ENCODE peak calls at places on chromosomes 5 and 9, in seven cellular contexts. J, T, U, K, D, C and F are unnamed samples.

GRCh38 chr5:172714491-172715420 is 56.2 kb downstream of the DUSP1 start:
- DNase-seq in J (peak), T (peak), U (peak), K (peak), D (peak), C (peak), F (peak)

GRCh38 chr9:79236466-79236865 is 335.3 kb upstream of the TLE4 start:
- DNase-seq in J (no peak), T (no peak), U (no peak), K (no peak), D (no peak), C (no peak), F (no peak)

GRCh38 chr9:21970001-21970799 is 24.0 kb downstream of the CDKN2A start:
- DNase-seq in J (no peak), T (no peak), U (no peak), K (no peak), D (no peak), C (no peak), F (no peak)

GRCh38 chr5:34866989-34867471 is 28.1 kb downstream of the TTC23L start:
- DNase-seq in J (no peak), T (no peak), U (no peak), K (peak), D (no peak), C (no peak), F (peak)

GRCh38 chr5:110346893-110347358 is 379.5 kb downstream of the TMEM232 start:
- DNase-seq in J (no peak), T (peak), U (no peak), K (no peak), D (no peak), C (no peak), F (no peak)

GRCh38 chr5:81214848-81215247 is 18.3 kb upstream of the CKMT2 start:
- DNase-seq in J (no peak), T (no peak), U (no peak), K (no peak), D (no peak), C (no peak), F (no peak)

GRCh38 chr9:786405-786804 is 55.1 kb upstream of the DMRT1 start:
- DNase-seq in J (no peak), T (no peak), U (no peak), K (no peak), D (no peak), C (no peak), F (no peak)

GRCh38 chr9:113463418-113464285 is at the start of gene RGS3:
- DNase-seq in J (peak), T (peak), U (no peak), K (peak), D (no peak), C (no peak), F (no peak)

GRCh38 chr9:84315278-84315877 is 25.2 kb downstream of the SLC28A3 start:
- DNase-seq in J (peak), T (peak), U (no peak), K (peak), D (no peak), C (peak), F (peak)

GRCh38 chr5:143130891-143131290 is 272.6 kb downstream of the NR3C1 start:
- DNase-seq in J (no peak), T (no peak), U (no peak), K (no peak), D (no peak), C (no peak), F (no peak)

GRCh38 chr9:108478871-108479332 is 376.9 kb downstream of the ACTL7B start:
- DNase-seq in J (peak), T (no peak), U (no peak), K (no peak), D (no peak), C (no peak), F (no peak)

GRCh38 chr5:77631166-77631582 is 7.3 kb downstream of the OTP start:
- DNase-seq in J (no peak), T (no peak), U (no peak), K (no peak), D (no peak), C (no peak), F (no peak)

GRCh38 chr9:137759649-137760321 is 117.8 kb upstream of the CACNA1B start:
- DNase-seq in J (no peak), T (no peak), U (no peak), K (peak), D (no peak), C (no peak), F (no peak)

GRCh38 chr9:2101524-2101923 is 86.4 kb downstream of the SMARCA2 start:
- DNase-seq in J (no peak), T (no peak), U (no peak), K (no peak), D (no peak), C (no peak), F (no peak)

GRCh38 chr5:95731571-95732554 is 727 bp downstream of the RHOBTB3 start:
- DNase-seq in J (peak), T (peak), U (peak), K (peak), D (no peak), C (peak), F (peak)
- TF ChIP-seq POLR2A in J (peak), T (peak), U (no peak), K (no peak), D (no peak), C (peak), F (peak)

DNA sequence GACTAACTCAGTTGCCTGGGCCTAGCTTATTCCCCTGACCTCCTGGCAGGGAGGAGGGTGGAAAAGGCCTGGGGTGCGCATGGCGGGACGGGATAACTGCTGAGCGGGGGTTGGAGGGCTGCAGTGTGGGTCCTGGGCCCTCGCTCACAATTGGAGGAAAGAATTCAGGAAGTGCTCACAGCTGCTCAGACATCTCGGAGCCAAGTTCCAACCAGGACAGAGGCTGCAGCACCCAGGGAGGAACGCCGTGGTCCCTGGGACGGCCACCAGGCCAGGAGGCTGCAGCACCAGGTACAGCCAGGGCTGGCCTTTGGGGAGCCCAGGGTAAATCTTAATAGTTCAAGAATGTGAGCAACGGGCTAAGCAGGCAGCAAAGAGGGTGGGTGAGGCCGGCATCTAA is at the start of gene SPAAR:
- DNase-seq in J (no peak), T (no peak), U (no peak), K (no peak), D (no peak), C (no peak), F (no peak)
- TF ChIP-seq POLR2A in J (no peak), T (no peak), U (no peak), K (no peak), D (no peak), C (no peak), F (no peak)

GRCh38 chr5:126594077-126594476 is 942 bp downstream of the ALDH7A1 start:
- DNase-seq in J (no peak), T (no peak), U (no peak), K (no peak), D (no peak), C (no peak), F (no peak)

GRCh38 chr5:126595486-126596083 is 566 bp upstream of the ALDH7A1 start:
- DNase-seq in J (no peak), T (no peak), U (no peak), K (no peak), D (no peak), C (no peak), F (no peak)

GRCh38 chr5:126591549-126591948 is 3.5 kb downstream of the ALDH7A1 start:
- DNase-seq in J (no peak), T (no peak), U (no peak), K (no peak), D (no peak), C (no peak), F (no peak)

GRCh38 chr5:126597156-126597555 is 2.1 kb upstream of the ALDH7A1 start:
- DNase-seq in J (peak), T (no peak), U (no peak), K (no peak), D (no peak), C (no peak), F (no peak)

GRCh38 chr5:126594676-126595485 is at the start of gene ALDH7A1:
- DNase-seq in J (peak), T (peak), U (peak), K (peak), D (peak), C (peak), F (peak)
- TF ChIP-seq POLR2A in J (peak), T (peak), U (no peak), K (peak), D (no peak), C (peak), F (no peak)

GRCh38 chr5:111946556-111946955 is 189.6 kb upstream of the NREP start:
- DNase-seq in J (no peak), T (no peak), U (no peak), K (no peak), D (no peak), C (no peak), F (no peak)

GRCh38 chr5:111942661-111943401 is 185.8 kb upstream of the NREP start:
- DNase-seq in J (no peak), T (no peak), U (no peak), K (no peak), D (no peak), C (no peak), F (no peak)

GRCh38 chr5:111948517-111948916 is 191.5 kb upstream of the NREP start:
- DNase-seq in J (no peak), T (no peak), U (no peak), K (no peak), D (no peak), C (no peak), F (no peak)

GRCh38 chr5:111948078-111948477 is 191.1 kb upstream of the NREP start:
- DNase-seq in J (no peak), T (no peak), U (no peak), K (no peak), D (no peak), C (no peak), F (no peak)

GRCh38 chr5:111945535-111945934 is 188.5 kb upstream of the NREP start:
- DNase-seq in J (no peak), T (no peak), U (no peak), K (no peak), D (no peak), C (no peak), F (no peak)
- TF ChIP-seq POLR2A in J (no peak), T (no peak), U (no peak), K (no peak), D (no peak), C (no peak), F (no peak)

DNA sequence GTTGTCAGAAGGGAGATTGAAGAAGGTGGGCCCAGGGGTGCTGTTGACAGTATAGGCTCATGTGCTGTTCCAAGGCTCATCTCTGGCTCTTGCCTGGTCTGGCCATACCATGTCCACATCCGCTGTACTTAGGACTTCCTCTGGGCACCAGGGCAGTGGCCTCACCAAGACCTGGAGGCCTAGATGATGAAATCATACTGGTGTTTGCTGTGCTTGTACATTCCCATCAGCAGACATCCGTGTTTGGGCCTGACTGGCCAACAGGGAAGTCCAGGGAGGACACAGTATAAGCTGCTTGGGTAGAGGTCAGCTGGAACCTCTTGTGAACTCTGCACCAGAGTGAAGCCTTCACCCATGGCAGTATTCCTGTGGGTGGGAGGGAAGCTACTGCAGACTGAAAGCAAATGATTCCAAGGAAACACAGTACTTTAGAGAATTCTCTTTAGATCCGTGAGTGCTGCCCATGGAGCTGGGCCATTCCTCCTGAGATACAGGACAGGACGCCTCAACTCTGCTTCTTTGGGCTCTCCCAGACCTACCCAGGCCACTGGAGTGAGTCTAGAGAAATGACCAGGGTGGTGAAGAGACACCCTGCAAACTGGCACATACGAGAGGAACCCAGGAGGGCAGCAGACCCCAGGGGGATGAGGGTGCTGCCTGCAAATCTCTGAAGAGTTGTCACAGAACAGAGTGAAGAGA is 22.5 kb downstream of the POLR1E start:
- DNase-seq in J (no peak), T (no peak), U (no peak), K (no peak), D (no peak), C (no peak), F (no peak)
- TF ChIP-seq POLR2A in J (no peak), T (no peak), U (no peak), K (no peak), D (no peak), C (no peak), F (no peak)

DNA sequence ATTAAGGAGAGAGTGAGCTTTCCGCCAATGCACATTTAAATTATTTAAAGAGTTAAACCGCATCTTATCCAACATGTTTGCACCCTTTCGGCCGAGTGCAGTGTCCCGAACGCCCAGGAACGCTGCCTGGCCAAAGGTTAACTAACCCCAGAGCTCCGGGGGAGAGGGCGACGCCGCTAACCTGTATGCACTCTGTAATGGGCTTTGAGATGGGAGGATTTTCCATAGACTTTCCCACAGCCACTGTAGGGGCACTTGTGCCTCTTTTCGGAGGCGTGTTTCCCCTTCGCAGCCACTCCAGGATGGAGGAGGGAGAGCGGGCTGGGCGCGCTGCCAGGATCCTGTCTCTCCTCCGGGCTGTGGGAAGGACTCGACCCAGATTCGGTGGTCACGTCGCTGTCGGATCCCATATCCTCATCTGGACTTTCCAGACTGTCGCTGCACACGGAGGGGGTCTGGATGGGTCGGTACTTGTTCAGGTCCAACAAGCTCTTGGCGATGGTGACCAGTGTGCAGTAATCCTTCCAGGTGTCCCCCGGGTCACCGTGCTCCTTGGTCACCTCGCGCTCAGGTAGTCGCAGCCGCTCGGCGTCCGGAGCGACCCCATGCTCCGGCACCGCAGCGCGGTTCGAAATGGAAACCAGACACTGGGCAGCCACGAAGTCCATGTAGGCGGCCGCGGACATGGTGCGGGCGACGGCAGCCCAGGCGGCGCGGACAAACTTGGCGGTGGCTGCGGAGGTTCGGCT is 1.6 kb downstream of the KLF9 start:
- DNase-seq in J (peak), T (peak), U (peak), K (peak), D (peak), C (peak), F (peak)
- TF ChIP-seq POLR2A in J (no peak), T (no peak), U (no peak), K (peak), D (no peak), C (no peak), F (peak)